ENCODE peak calls at places on chromosomes 6 and 20, in six cellular contexts. Y is CD8-positive, alpha-beta memory T cell; W is T-helper 22 cell; Q is stimulated activated CD8-positive, alpha-beta memory T cell treated with anti-CD3 and anti-CD28 coated beads, Interleukin-12 subunit alpha, Interleukin-12 subunit beta, amount 100 ng/mL, for 4 hours; V is activated T-cell treated with anti-CD3 and anti-CD28 coated beads for 48 hours; M is choroid plexus epithelial cell. A is an unnamed sample.

GRCh38 chr6:25953733-25954132 is 8.9 kb upstream of the TRIM38 start:
- DNase-seq in Y (no peak), W (no peak), Q (no peak), V (no peak), M (no peak), A (no peak)

GRCh38 chr20:58623579-58624473 is 27.3 kb upstream of the STX16 start:
- DNase-seq in Y (no peak), W (no peak), Q (no peak), V (no peak), M (peak), A (peak)

GRCh38 chr6:107536183-107536582 is 46.3 kb downstream of the SOBP start:
- DNase-seq in Y (no peak), W (no peak), Q (no peak), V (no peak), M (no peak), A (no peak)

GRCh38 chr6:20182926-20183521 is 29.2 kb downstream of the MBOAT1 start:
- DNase-seq in Y (no peak), W (no peak), Q (no peak), V (no peak), M (peak), A (no peak)

GRCh38 chr6:170031096-170031471 is 259.8 kb downstream of the DLL1 start:
- DNase-seq in Y (no peak), W (no peak), Q (no peak), V (no peak), M (no peak), A (peak)

GRCh38 chr6:44116643-44117382 is 10.4 kb downstream of the MRPL14 start:
- DNase-seq in Y (no peak), W (no peak), Q (no peak), V (no peak), M (peak), A (peak)

GRCh38 chr6:107820571-107821261 is 3.4 kb downstream of the SCML4 start:
- DNase-seq in Y (peak), W (no peak), Q (peak), V (no peak), M (peak), A (no peak)

GRCh38 chr6:62652692-62653328 is 366.8 kb upstream of the KHDRBS2 start:
- DNase-seq in Y (no peak), W (no peak), Q (no peak), V (no peak), M (peak), A (peak)

GRCh38 chr6:22302828-22303227 is 6.0 kb upstream of the PRL start:
- DNase-seq in Y (no peak), W (no peak), Q (no peak), V (no peak), M (no peak), A (no peak)

GRCh38 chr20:38651154-38651553 is 49.5 kb downstream of the ARHGAP40 start:
- DNase-seq in Y (no peak), W (no peak), Q (no peak), V (no peak), M (no peak), A (no peak)

GRCh38 chr6:6885521-6886088 is 222.2 kb upstream of the RREB1 start:
- DNase-seq in Y (no peak), W (no peak), Q (no peak), V (no peak), M (peak), A (peak)

GRCh38 chr6:16314311-16314710 is 75.9 kb downstream of the GMPR start:
- DNase-seq in Y (no peak), W (no peak), Q (no peak), V (no peak), M (no peak), A (no peak)

GRCh38 chr20:59836768-59837167 is 96.7 kb downstream of the SYCP2 start:
- DNase-seq in Y (no peak), W (no peak), Q (no peak), V (no peak), M (no peak), A (no peak)

GRCh38 chr6:157586088-157586414 is 205.1 kb downstream of the ZDHHC14 start:
- DNase-seq in Y (no peak), W (no peak), Q (no peak), V (no peak), M (peak), A (no peak)

GRCh38 chr6:71642793-71643192 is 243.6 kb upstream of the RIMS1 start:
- DNase-seq in Y (no peak), W (no peak), Q (no peak), V (no peak), M (no peak), A (no peak)

GRCh38 chr6:15205321-15205720 is 40.5 kb upstream of the JARID2 start:
- DNase-seq in Y (no peak), W (no peak), Q (no peak), V (no peak), M (no peak), A (no peak)

GRCh38 chr6:166019214-166019613 is 148.4 kb downstream of the TBXT start:
- DNase-seq in Y (no peak), W (no peak), Q (no peak), V (no peak), M (no peak), A (no peak)

GRCh38 chr6:126312013-126312665 is 27.8 kb upstream of the CENPW start:
- DNase-seq in Y (no peak), W (no peak), Q (no peak), V (no peak), M (peak), A (peak)

GRCh38 chr20:4190792-4191519 is 175.6 kb upstream of the RNF24 start:
- DNase-seq in Y (no peak), W (no peak), Q (no peak), V (no peak), M (no peak), A (no peak)

GRCh38 chr20:37364013-37364926 is 18.3 kb downstream of the SRC start:
- DNase-seq in Y (no peak), W (no peak), Q (no peak), V (no peak), M (no peak), A (no peak)

GRCh38 chr6:80637312-80637711 is 530.8 kb downstream of the BCKDHB start:
- DNase-seq in Y (no peak), W (no peak), Q (no peak), V (no peak), M (peak), A (peak)